ENCODE peak calls at places on chromosomes 13 and 19, in five cellular contexts. X is epithelial cell of esophagus, M is fibroblast of pulmonary artery, A is mesendoderm, W is bronchial epithelial cell. O is an unnamed sample.

GRCh38 chr13:26468203-26468602 is 89.3 kb upstream of the WASF3 start:
- DNase-seq in M (no peak), W (no peak), X (no peak), A (no peak), O (no peak)

GRCh38 chr13:91375119-91375729 is 23.2 kb upstream of the GPC5 start:
- DNase-seq in W (no peak), A (peak), X (peak), M (peak), O (no peak)

GRCh38 chr19:29266001-29266400 is 53.0 kb upstream of the UQCRFS1 start:
- DNase-seq in X (no peak), W (no peak), M (no peak), A (no peak), O (no peak)

GRCh38 chr13:103810026-103810425 is 743.8 kb upstream of the SLC10A2 start:
- DNase-seq in M (no peak), A (peak), X (no peak), W (no peak), O (no peak)

GRCh38 chr13:110546933-110547332 is 14.6 kb downstream of the RAB20 start:
- DNase-seq in A (no peak), M (peak), W (peak), X (peak), O (peak)

GRCh38 chr19:16160943-16161560 is 12.3 kb downstream of the CIB3 start:
- DNase-seq in A (peak), X (peak), W (peak), M (peak), O (no peak)

GRCh38 chr13:99871249-99871898 is 100.2 kb downstream of the ZIC5 start:
- DNase-seq in M (no peak), A (no peak), W (no peak), X (no peak), O (no peak)

GRCh38 chr13:111506131-111506530 is 185.7 kb downstream of the TEX29 start:
- DNase-seq in X (no peak), M (no peak), W (no peak), A (no peak), O (no peak)

GRCh38 chr19:55131421-55131820 is 14.0 kb upstream of the PPP1R12C start:
- DNase-seq in W (no peak), X (no peak), A (no peak), M (no peak), O (no peak)

GRCh38 chr19:5130371-5131030 is 161.6 kb downstream of the KDM4B start:
- DNase-seq in W (no peak), X (no peak), M (no peak), A (no peak), O (no peak)

GRCh38 chr13:111847964-111848363 is 219.0 kb upstream of the SOX1 start:
- DNase-seq in W (no peak), A (no peak), X (no peak), M (no peak), O (no peak)

GRCh38 chr19:10961073-10961762 is 388 bp downstream of the SMARCA4 start:
- DNase-seq in A (peak), M (peak), X (peak), W (no peak), O (no peak)

GRCh38 chr13:36382030-36382429 is 35.8 kb upstream of the SPART start:
- DNase-seq in M (no peak), A (no peak), W (peak), X (peak), O (peak)

GRCh38 chr19:45152504-45153338 is 8.1 kb downstream of the NKPD1 start:
- DNase-seq in X (peak), M (peak), A (peak), W (no peak), O (no peak)

GRCh38 chr19:45691516-45692186 is at the start of gene SNRPD2:
- DNase-seq in X (peak), M (peak), A (peak), W (peak), O (peak)

GRCh38 chr13:20702530-20702929 is 969 bp upstream of the IL17D start:
- DNase-seq in W (peak), M (no peak), X (no peak), A (no peak), O (no peak)

GRCh38 chr13:53174550-53174949 is 145.9 kb downstream of the OLFM4 start:
- DNase-seq in A (no peak), W (no peak), M (no peak), X (no peak), O (no peak)

GRCh38 chr19:8254286-8255001 is 45.3 kb downstream of the CERS4 start:
- DNase-seq in W (no peak), A (no peak), X (no peak), M (no peak), O (no peak)

GRCh38 chr19:50890422-50891252 is 17.4 kb downstream of the KLK2 start:
- DNase-seq in M (no peak), W (peak), X (peak), A (no peak), O (no peak)

GRCh38 chr19:18001837-18002345 is 6.1 kb upstream of the ARRDC2 start:
- DNase-seq in M (no peak), A (no peak), W (no peak), X (no peak), O (no peak)

GRCh38 chr19:43664008-43664407 is 6.0 kb downstream of the PLAUR start:
- DNase-seq in X (no peak), M (no peak), W (no peak), A (no peak), O (no peak)

GRCh38 chr13:97364827-97365226 is 69.1 kb upstream of the RAP2A start:
- DNase-seq in X (no peak), W (no peak), M (no peak), A (no peak), O (no peak)

GRCh38 chr19:18309525-18310064 is 13.3 kb downstream of the LSM4 start:
- DNase-seq in X (no peak), W (no peak), A (no peak), M (no peak), O (no peak)

GRCh38 chr13:93875527-93875926 is 604.0 kb downstream of the DCT start:
- DNase-seq in M (peak), W (peak), A (no peak), X (peak), O (no peak)

GRCh38 chr13:92806215-92806614 is 420.4 kb upstream of the GPC6 start:
- DNase-seq in M (peak), W (peak), X (no peak), A (no peak), O (peak)

GRCh38 chr19:56538761-56539263 is at the start of gene ZFP28:
- DNase-seq in X (no peak), A (peak), M (no peak), W (no peak), O (no peak)

GRCh38 chr13:100298116-100298681 is 209.3 kb downstream of the PCCA start:
- DNase-seq in W (no peak), A (no peak), X (no peak), M (peak), O (no peak)

GRCh38 chr13:23748109-23748508 is 141.1 kb downstream of the MIPEP start:
- DNase-seq in M (no peak), X (no peak), W (no peak), A (no peak), O (no peak)

GRCh38 chr13:34162545-34162936 is 344.6 kb downstream of the RFC3 start:
- DNase-seq in W (no peak), A (peak), M (no peak), X (no peak), O (no peak)

GRCh38 chr13:22517544-22517943 is 663.2 kb upstream of the SGCG start:
- DNase-seq in A (peak), X (no peak), M (no peak), W (peak), O (no peak)

GRCh38 chr13:60733933-60734332 is 336.9 kb downstream of the TDRD3 start:
- DNase-seq in X (no peak), A (peak), W (no peak), M (no peak), O (no peak)

GRCh38 chr19:37973666-37974065 is 66.7 kb downstream of the SIPA1L3 start:
- DNase-seq in A (no peak), M (no peak), W (no peak), X (no peak), O (no peak)

DNA sequence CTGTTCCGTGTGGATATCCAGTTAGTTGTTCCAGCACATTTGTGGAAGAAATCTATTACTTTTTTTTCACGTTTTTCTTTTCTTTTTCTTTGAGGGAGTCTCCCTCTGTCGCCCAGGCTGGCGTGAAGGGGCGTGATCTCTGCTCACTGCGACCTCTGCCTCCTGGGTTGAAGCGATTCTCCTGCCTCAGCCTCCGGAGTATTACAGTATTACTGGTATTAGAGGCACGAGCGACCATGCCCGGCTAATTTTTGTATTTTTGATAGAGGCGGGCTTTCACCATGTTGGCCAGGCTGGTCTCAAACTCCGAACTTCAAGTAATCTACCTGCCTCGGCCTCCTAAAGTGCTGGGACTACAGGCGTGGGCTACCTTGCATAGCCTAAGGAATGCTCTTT is 43.6 kb downstream of the ZNF611 start:
- DNase-seq in W (no peak), A (peak), X (no peak), M (no peak), O (no peak)
- H3K4me3 ChIP-seq in W (no peak), A (no peak), X (peak), M (peak), O (peak)

DNA sequence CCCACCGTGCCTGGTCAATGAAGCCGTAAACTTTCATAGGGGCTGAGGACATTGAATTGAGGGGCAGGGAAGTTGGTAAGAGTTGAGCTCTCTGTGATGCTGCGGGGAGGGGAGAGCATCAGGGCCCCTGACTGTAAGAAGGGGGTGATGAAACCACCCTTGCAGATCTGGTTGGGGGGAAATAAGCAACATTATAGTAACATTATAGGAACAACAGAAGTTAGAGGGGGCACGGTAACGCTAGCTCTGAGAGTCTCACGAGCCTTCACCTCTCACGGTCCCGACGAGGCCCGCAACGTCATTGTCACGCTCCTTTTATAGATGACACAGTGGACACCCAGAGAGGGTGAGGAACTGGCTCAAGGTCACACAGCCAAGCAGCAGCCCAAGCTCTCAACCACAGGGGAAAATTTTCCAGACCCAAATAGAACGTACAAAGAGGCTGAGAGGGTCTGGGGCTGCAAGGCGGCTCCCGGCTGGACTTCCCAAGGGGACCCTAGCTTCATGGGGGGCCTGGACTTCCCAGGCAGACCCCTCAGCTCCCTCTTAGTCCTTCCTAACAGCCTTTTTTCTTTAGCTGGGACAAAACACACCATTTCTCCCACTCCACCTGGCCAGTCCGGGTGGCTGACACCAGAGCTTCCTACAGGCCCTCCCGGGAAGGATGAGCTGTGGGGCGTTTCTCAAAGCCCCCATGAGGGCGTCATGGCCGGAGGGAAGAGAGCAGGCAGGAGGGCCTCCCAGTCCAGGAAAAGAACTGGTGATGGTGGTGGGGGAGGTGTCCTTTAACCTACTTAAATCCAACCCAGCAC is 4.1 kb downstream of the TLE5 start:
- DNase-seq in W (no peak), X (no peak), M (no peak), A (no peak), O (no peak)
- H3K4me3 ChIP-seq in W (no peak), X (no peak), M (no peak), A (no peak), O (no peak)

GRCh38 chr19:14979498-14980255 is at the start of gene SLC1A6:
- DNase-seq in W (no peak), M (no peak), X (no peak), A (peak), O (no peak)

GRCh38 chr19:14974488-14974887 is 5.2 kb downstream of the SLC1A6 start:
- DNase-seq in X (no peak), M (no peak), A (no peak), W (no peak), O (no peak)

GRCh38 chr19:14977128-14977527 is 2.5 kb downstream of the SLC1A6 start:
- DNase-seq in X (no peak), W (no peak), A (no peak), M (no peak), O (no peak)

GRCh38 chr19:14978377-14978776 is 1.3 kb downstream of the SLC1A6 start:
- DNase-seq in A (no peak), M (no peak), W (no peak), X (no peak), O (no peak)

GRCh38 chr19:14979136-14979497 is 547 bp downstream of the SLC1A6 start:
- DNase-seq in X (no peak), W (no peak), A (peak), M (no peak), O (no peak)
- H3K4me3 ChIP-seq in X (no peak), W (no peak), A (peak), M (no peak), O (no peak)

GRCh38 chr19:2097330-2098327 is 914 bp downstream of the IZUMO4 start:
- DNase-seq in W (no peak), X (no peak), M (no peak), A (no peak), O (no peak)
- H3K4me3 ChIP-seq in W (peak), X (peak), M (peak), A (no peak), O (peak)

GRCh38 chr13:75364131-75364713 is 117.7 kb downstream of the TBC1D4 start:
- DNase-seq in X (peak), A (peak), M (no peak), W (peak), O (no peak)

GRCh38 chr13:75363371-75363770 is 118.6 kb downstream of the TBC1D4 start:
- DNase-seq in X (no peak), W (no peak), A (no peak), M (no peak), O (no peak)

GRCh38 chr13:75359266-75359665 is 122.7 kb downstream of the TBC1D4 start:
- DNase-seq in A (peak), X (peak), M (peak), W (peak), O (peak)

GRCh38 chr13:75360170-75360569 is 121.8 kb downstream of the TBC1D4 start:
- DNase-seq in M (no peak), W (no peak), X (no peak), A (no peak), O (no peak)

DNA sequence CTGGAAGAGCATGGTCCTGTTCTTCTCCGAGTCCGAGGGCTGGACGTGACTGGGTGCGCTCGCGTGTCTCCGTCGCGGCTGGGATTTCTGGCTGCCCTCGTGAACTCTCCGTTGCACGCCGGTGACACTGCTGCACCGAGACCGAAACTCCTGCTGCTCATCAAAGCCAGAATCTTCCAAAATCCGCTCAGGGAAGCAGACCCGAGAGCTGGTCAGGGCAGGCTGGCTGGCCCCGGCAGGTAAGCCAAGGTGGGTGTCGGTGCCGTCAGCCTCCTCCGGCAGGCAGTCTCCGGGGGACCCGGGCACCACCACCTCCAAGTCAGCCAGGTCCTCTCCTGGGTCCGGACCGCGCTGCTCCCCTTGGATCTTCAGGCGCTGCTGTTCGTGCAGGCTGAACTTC is 119.9 kb downstream of the TBC1D4 start:
- DNase-seq in W (no peak), M (no peak), X (no peak), A (no peak), O (no peak)
- H3K4me3 ChIP-seq in W (no peak), M (no peak), X (no peak), A (no peak), O (no peak)

GRCh38 chr13:29427937-29428309 is 167.6 kb downstream of the SLC7A1 start:
- DNase-seq in M (no peak), A (no peak), W (no peak), X (no peak), O (no peak)
- H3K4me3 ChIP-seq in M (no peak), A (peak), W (peak), X (peak), O (no peak)